ENCODE peak calls at places on chromosomes 7 and 10, in four cellular contexts. G is tibial nerve, I is OCI-LY7, U is A673. K is an unnamed sample.

GRCh38 chr7:110386006-110386405 is 704.9 kb upstream of the LRRN3 start:
- DNase-seq in G (no peak), I (no peak), U (no peak), K (no peak)

GRCh38 chr10:10872035-10872673 is 145.5 kb upstream of the CELF2 start:
- DNase-seq in G (no peak), I (no peak), U (no peak), K (no peak)

GRCh38 chr7:18174996-18175395 is 147.3 kb upstream of the PRPS1L1 start:
- DNase-seq in G (no peak), I (no peak), U (no peak), K (peak)

GRCh38 chr10:116316533-116316932 is 7.7 kb upstream of the CCDC172 start:
- DNase-seq in G (no peak), I (no peak), U (peak), K (no peak)

GRCh38 chr7:155530601-155531000 is 15.8 kb downstream of the CNPY1 start:
- DNase-seq in G (no peak), I (no peak), U (no peak), K (no peak)

GRCh38 chr7:35380739-35381224 is 126.9 kb upstream of the TBX20 start:
- DNase-seq in G (no peak), I (no peak), U (no peak), K (no peak)

GRCh38 chr10:6737758-6738463 is 157.8 kb upstream of the PRKCQ start:
- DNase-seq in G (no peak), I (no peak), U (peak), K (no peak)

GRCh38 chr7:2199528-2199927 is 33.2 kb downstream of the MAD1L1 start:
- DNase-seq in G (no peak), I (no peak), U (no peak), K (no peak)

GRCh38 chr7:73701357-73701995 is 18.0 kb downstream of the STX1A start:
- DNase-seq in G (no peak), I (peak), U (peak), K (no peak)

GRCh38 chr10:119737039-119737663 is 11.3 kb downstream of the INPP5F start:
- DNase-seq in G (no peak), I (no peak), U (peak), K (no peak)

GRCh38 chr7:50838675-50839377 is 56.1 kb upstream of the GRB10 start:
- DNase-seq in G (no peak), I (no peak), U (no peak), K (no peak)

GRCh38 chr10:101779544-101780186 is 3.6 kb downstream of the NPM3 start:
- DNase-seq in G (peak), I (peak), U (peak), K (peak)

GRCh38 chr10:90089724-90090123 is 388.3 kb downstream of the KIF20B start:
- DNase-seq in G (no peak), I (no peak), U (no peak), K (no peak)

GRCh38 chr7:119065966-119066365 is 841.5 kb downstream of the ANKRD7 start:
- DNase-seq in G (no peak), I (no peak), U (no peak), K (no peak)

GRCh38 chr10:100534726-100535125 is 1.0 kb upstream of the HIF1AN start:
- DNase-seq in G (no peak), I (peak), U (no peak), K (no peak)

GRCh38 chr7:65006094-65006992 is at the start of gene ERV3-1:
- DNase-seq in G (peak), I (peak), U (peak), K (peak)

GRCh38 chr10:118210276-118210675 is 131.8 kb downstream of the FAM204A start:
- DNase-seq in G (no peak), I (no peak), U (no peak), K (no peak)

GRCh38 chr10:6239213-6239991 is 36.7 kb downstream of the PFKFB3 start:
- DNase-seq in G (no peak), I (peak), U (peak), K (no peak)

GRCh38 chr10:26689394-26689793 is 8.1 kb upstream of the PDSS1 start:
- DNase-seq in G (no peak), I (no peak), U (no peak), K (no peak)

GRCh38 chr7:43112941-43113621 is 634 bp downstream of the HECW1 start:
- DNase-seq in G (no peak), I (no peak), U (peak), K (no peak)

GRCh38 chr7:115851291-115851690 is 179.3 kb downstream of the TFEC start:
- DNase-seq in G (no peak), I (peak), U (peak), K (no peak)

GRCh38 chr10:909831-910230 is 21.7 kb downstream of the LARP4B start:
- DNase-seq in G (no peak), I (no peak), U (peak), K (no peak)

GRCh38 chr10:47381427-47382379 is 2.4 kb downstream of the ZNF488 start:
- DNase-seq in G (no peak), I (no peak), U (no peak), K (no peak)

GRCh38 chr10:79304479-79305087 is 42.7 kb upstream of the PPIF start:
- DNase-seq in G (no peak), I (no peak), U (no peak), K (no peak)

GRCh38 chr7:116298055-116298454 is 87.7 kb downstream of the TES start:
- DNase-seq in G (no peak), I (no peak), U (no peak), K (no peak)

GRCh38 chr10:86083206-86083605 is 283.4 kb downstream of the GRID1 start:
- DNase-seq in G (no peak), I (no peak), U (no peak), K (no peak)

GRCh38 chr7:135682191-135682590 is 19.9 kb downstream of the STMP1 start:
- DNase-seq in G (no peak), I (no peak), U (no peak), K (no peak)

GRCh38 chr7:16923019-16923418 is 41.2 kb upstream of the AGR3 start:
- DNase-seq in G (no peak), I (no peak), U (no peak), K (no peak)

GRCh38 chr10:44035474-44036197 is 349.3 kb downstream of the CXCL12 start:
- DNase-seq in G (no peak), I (no peak), U (no peak), K (no peak)

GRCh38 chr7:151017370-151017952 is 6.8 kb downstream of the ATG9B start:
- DNase-seq in G (no peak), I (no peak), U (no peak), K (no peak)

GRCh38 chr7:77684030-77684429 is 12.2 kb upstream of the RSBN1L start:
- DNase-seq in G (peak), I (no peak), U (peak), K (no peak)

GRCh38 chr7:40299097-40299496 is 164.3 kb downstream of the SUGCT start:
- DNase-seq in G (no peak), I (no peak), U (peak), K (no peak)

GRCh38 chr10:125263551-125263950 is 103.2 kb upstream of the CTBP2 start:
- DNase-seq in G (no peak), I (no peak), U (no peak), K (no peak)

GRCh38 chr10:70324951-70325781 is 41.4 kb upstream of the NPFFR1 start:
- DNase-seq in G (no peak), I (no peak), U (no peak), K (no peak)

GRCh38 chr10:70323143-70323696 is 39.4 kb upstream of the NPFFR1 start:
- DNase-seq in G (no peak), I (peak), U (no peak), K (no peak)

GRCh38 chr10:70324341-70324861 is 40.6 kb upstream of the NPFFR1 start:
- DNase-seq in G (peak), I (peak), U (no peak), K (peak)

GRCh38 chr10:70321897-70322890 is 38.4 kb upstream of the NPFFR1 start:
- DNase-seq in G (no peak), I (no peak), U (no peak), K (no peak)

DNA sequence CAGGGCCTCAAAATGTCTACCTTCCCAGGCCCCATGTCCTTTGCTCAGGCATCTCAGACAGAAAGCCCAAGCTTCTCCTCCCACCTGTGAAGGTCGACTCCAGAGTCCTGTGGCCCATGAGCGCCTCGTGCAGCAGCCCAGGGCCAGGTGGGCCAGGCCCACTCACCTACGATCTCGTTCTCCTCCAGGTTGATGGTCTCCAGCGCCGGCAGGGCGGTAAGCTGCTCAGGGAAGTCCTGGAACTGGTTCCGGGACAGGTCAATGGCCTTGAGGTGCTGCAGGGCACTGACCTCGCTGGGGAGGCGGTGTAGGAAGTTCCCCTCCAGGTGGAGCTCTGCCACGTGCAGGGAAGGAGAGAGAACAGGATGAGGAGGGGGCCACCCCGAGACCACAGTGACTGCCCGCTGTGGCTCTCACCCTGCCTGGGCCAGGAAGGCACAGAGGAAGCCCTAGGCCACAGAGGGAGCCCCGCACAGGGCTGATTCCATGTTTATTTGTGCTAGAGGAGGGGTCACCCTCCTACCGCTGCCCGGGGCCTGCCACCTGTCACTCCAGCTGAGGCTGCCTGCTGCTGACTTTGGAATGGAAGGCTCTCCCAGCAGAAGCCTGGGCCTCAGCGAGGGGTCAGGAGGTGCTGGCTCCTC is 40.0 kb upstream of the NPFFR1 start:
- DNase-seq in G (no peak), I (no peak), U (no peak), K (no peak)
- TF ChIP-seq CTCF in G (no peak), I (peak), U (no peak), K (no peak)

GRCh38 chr10:105605104-105605503 is 964.0 kb downstream of the SORCS3 start:
- DNase-seq in G (no peak), I (no peak), U (no peak), K (no peak)
- H3K4me3 ChIP-seq in G (no peak), I (no peak), U (no peak), K (no peak)

DNA sequence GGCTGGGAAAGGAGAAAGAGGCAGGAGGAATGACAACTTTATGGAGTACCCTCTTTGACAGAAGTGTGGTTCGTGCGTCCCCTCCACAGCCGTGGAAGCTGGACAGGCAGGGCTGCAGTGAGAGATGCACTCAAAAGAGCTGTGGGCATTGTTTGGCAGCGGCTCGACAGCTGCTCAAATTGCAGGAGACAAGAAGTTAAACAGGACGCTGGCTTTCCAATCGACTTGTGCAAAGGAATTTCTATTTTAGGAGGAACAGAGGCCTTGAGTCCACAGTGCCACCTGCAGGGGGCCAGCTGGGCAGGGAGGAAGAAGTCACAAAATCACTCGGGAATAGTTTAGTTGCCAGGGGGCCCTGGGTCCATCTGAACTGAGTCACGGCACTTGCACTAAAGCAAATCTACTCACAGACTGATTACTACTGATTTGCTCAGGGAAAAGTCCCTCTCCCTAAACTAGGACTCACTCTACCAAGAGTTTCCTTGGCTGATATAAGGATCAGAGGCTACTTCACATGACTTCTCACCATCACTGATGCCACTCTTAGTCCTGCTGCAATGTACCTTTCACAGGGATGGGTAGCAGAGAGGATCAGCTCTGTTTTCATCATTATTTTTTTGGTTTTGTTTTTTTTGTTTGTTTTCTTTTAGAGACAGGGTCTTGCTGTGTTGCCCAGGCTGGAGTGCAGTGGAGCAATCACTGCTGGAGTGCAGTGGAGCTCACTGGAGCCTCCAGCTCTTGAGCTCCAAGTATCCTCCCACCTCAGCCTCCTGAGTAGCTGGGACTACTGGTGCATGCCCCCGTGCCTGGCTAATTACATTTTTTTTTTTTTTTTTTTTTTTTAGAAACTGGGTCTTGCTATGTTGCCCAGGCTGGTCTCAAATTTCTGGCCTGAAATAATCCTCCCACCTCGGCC is 200.8 kb downstream of the JCAD start:
- DNase-seq in G (no peak), I (no peak), U (peak), K (peak)
- TF ChIP-seq CTCF in G (peak), I (no peak), U (peak), K (peak)

GRCh38 chr7:30159698-30160143 is 24.9 kb downstream of the MTURN start:
- DNase-seq in G (no peak), I (peak), U (no peak), K (no peak)
- H3K4me3 ChIP-seq in G (no peak), I (no peak), U (no peak), K (no peak)

GRCh38 chr7:76065016-76065612 is 17.2 kb downstream of the MDH2 start:
- DNase-seq in G (no peak), I (no peak), U (no peak), K (no peak)

GRCh38 chr7:76071316-76072242 is 23.7 kb downstream of the MDH2 start:
- DNase-seq in G (no peak), I (no peak), U (peak), K (peak)

GRCh38 chr7:76066716-76067503 is 19.0 kb downstream of the MDH2 start:
- DNase-seq in G (no peak), I (no peak), U (no peak), K (no peak)

GRCh38 chr7:76072243-76073148 is 24.6 kb downstream of the MDH2 start:
- DNase-seq in G (no peak), I (no peak), U (no peak), K (no peak)

GRCh38 chr7:76069238-76069638 is 21.3 kb downstream of the MDH2 start:
- DNase-seq in G (no peak), I (no peak), U (peak), K (peak)
- TF ChIP-seq CTCF in G (peak), I (no peak), U (peak), K (no peak)